ENCODE peak calls at places on chromosomes 6 and 20, in eight cellular contexts. X, H, E, B, I, U, A and W are unnamed samples.

GRCh38 chr6:133505680-133506079 is 264.5 kb downstream of the EYA4 start:
- DNase-seq in X (no peak), H (no peak), E (no peak), B (no peak), I (no peak), U (no peak), A (no peak), W (no peak)

GRCh38 chr6:166602928-166603690 is 16.6 kb upstream of the RAMACL start:
- DNase-seq in X (no peak), H (no peak), E (no peak), B (no peak), I (no peak), U (no peak), A (no peak), W (no peak)

GRCh38 chr20:33334111-33334510 is 51.1 kb downstream of the BPIFB1 start:
- DNase-seq in X (no peak), H (no peak), E (no peak), B (no peak), I (no peak), U (no peak), A (no peak), W (no peak)

GRCh38 chr20:35283441-35284266 is 918 bp downstream of the EIF6 start:
- DNase-seq in X (no peak), H (no peak), E (no peak), B (peak), I (no peak), U (no peak), A (no peak), W (no peak)

GRCh38 chr20:20731945-20732296 is 19.5 kb upstream of the RALGAPA2 start:
- DNase-seq in X (no peak), H (no peak), E (no peak), B (no peak), I (no peak), U (no peak), A (no peak), W (no peak)

GRCh38 chr6:11525468-11526155 is 11.9 kb upstream of the TMEM170B start:
- DNase-seq in X (no peak), H (peak), E (no peak), B (peak), I (peak), U (no peak), A (no peak), W (peak)

GRCh38 chr6:45438849-45439406 is 61.2 kb upstream of the SUPT3H start:
- DNase-seq in X (no peak), H (peak), E (no peak), B (no peak), I (no peak), U (peak), A (no peak), W (no peak)

GRCh38 chr6:110285306-110286060 is 72.7 kb downstream of the METTL24 start:
- DNase-seq in X (no peak), H (no peak), E (no peak), B (peak), I (no peak), U (no peak), A (no peak), W (no peak)

GRCh38 chr6:35552285-35552917 is 39.7 kb upstream of the TULP1 start:
- DNase-seq in X (peak), H (peak), E (peak), B (peak), I (no peak), U (peak), A (peak), W (no peak)

GRCh38 chr6:29025927-29026585 is 18.9 kb downstream of the OR2W1 start:
- DNase-seq in X (no peak), H (no peak), E (no peak), B (no peak), I (no peak), U (no peak), A (no peak), W (no peak)

GRCh38 chr6:40999498-41000070 is 39.4 kb downstream of the UNC5CL start:
- DNase-seq in X (no peak), H (peak), E (peak), B (peak), I (peak), U (peak), A (peak), W (no peak)

GRCh38 chr6:31717499-31718222 is 2.5 kb downstream of the LY6G6D start:
- DNase-seq in X (no peak), H (no peak), E (no peak), B (no peak), I (no peak), U (no peak), A (no peak), W (no peak)

GRCh38 chr6:161837854-161838253 is 564.0 kb upstream of the AGPAT4 start:
- DNase-seq in X (no peak), H (peak), E (no peak), B (no peak), I (no peak), U (no peak), A (no peak), W (no peak)

GRCh38 chr6:11354019-11354418 is 121.6 kb upstream of the NEDD9 start:
- DNase-seq in X (peak), H (peak), E (no peak), B (no peak), I (peak), U (no peak), A (no peak), W (no peak)

GRCh38 chr6:143578054-143578453 is 66.5 kb upstream of the FUCA2 start:
- DNase-seq in X (no peak), H (no peak), E (no peak), B (no peak), I (no peak), U (no peak), A (no peak), W (no peak)

GRCh38 chr6:110039996-110040383 is 61.9 kb downstream of the GPR6 start:
- DNase-seq in X (peak), H (peak), E (peak), B (peak), I (no peak), U (peak), A (no peak), W (no peak)

GRCh38 chr6:138106665-138107077 is 548 bp downstream of the PERP start:
- DNase-seq in X (no peak), H (peak), E (no peak), B (no peak), I (no peak), U (no peak), A (no peak), W (no peak)
- H3K27ac ChIP-seq in X (no peak), H (peak), E (peak), B (peak), I (peak), U (peak), A (peak), W (no peak)

DNA sequence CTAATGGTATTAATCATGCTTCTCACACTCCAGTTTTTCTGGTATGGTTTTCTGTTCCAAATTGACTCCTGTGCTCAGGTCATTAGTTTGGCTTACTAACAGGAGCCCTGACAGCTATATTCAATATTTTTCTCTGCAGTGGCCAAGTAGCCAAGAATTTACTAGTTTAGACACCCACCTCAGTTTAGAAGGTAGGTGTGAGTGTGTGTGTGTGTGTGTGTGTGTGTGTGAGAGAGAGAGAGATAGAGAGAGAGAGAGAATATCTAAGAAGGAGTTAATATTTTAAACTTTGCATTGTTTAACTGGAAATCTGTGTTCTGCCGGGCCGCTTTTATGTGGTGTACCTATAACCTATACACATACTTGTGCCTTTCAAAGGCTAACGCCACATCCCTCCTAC is 18.5 kb downstream of the JARID2 start:
- DNase-seq in X (no peak), H (no peak), E (no peak), B (no peak), I (no peak), U (no peak), A (no peak), W (no peak)
- H3K27ac ChIP-seq in X (no peak), H (no peak), E (no peak), B (no peak), I (no peak), U (no peak), A (peak), W (peak)

DNA sequence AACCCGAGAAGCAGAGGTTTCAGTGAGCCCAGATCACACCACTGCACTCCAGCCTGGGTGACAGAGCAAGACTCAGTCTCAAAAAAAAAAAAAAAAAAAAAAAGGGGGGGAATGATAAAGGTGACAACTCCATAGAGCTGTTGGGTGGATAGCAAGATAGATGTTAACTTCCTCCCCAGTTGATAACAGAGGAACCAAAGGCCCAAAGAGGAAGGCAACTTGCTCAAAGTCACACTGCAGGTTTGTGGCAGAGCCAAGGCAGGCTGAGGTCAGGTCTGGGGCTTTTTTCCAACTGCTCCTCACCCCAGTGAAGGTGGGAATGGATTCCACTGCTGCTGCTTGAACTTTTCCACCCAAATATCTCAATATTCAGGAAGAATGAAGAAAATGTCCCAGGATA is 26.7 kb downstream of the HCK start:
- DNase-seq in X (no peak), H (no peak), E (no peak), B (no peak), I (no peak), U (no peak), A (no peak), W (no peak)
- H3K27ac ChIP-seq in X (no peak), H (no peak), E (no peak), B (no peak), I (no peak), U (no peak), A (no peak), W (no peak)

DNA sequence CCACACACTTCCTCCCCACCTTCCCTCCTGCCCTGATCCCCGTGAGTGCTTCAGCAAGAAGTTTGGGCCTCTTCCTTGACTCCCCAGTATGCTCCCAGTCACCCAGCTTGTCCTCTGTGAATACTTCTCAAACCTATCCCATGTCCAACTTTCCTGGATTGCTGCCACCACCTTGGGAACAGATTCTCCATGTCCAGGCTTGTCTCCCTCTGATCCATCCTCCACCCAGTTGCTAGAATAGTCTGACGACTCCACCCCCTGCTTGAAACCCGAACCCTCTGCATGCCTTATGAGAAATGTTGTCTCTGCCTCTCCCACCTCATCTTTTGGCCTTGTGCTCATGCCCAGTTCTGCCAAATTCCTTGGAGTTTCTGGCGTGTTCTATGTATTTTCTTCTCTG is 108.0 kb downstream of the PPP1R14C start:
- DNase-seq in X (no peak), H (peak), E (no peak), B (no peak), I (peak), U (no peak), A (no peak), W (no peak)
- H3K27ac ChIP-seq in X (no peak), H (no peak), E (no peak), B (no peak), I (no peak), U (no peak), A (no peak), W (no peak)

GRCh38 chr6:33183071-33183683 is 9.1 kb downstream of the COL11A2 start:
- DNase-seq in X (no peak), H (no peak), E (no peak), B (no peak), I (no peak), U (no peak), A (no peak), W (no peak)
- H3K27ac ChIP-seq in X (no peak), H (no peak), E (no peak), B (no peak), I (no peak), U (no peak), A (no peak), W (no peak)

GRCh38 chr6:136643850-136644596 is 93.8 kb upstream of the MAP7 start:
- DNase-seq in X (peak), H (peak), E (peak), B (peak), I (peak), U (peak), A (peak), W (peak)
- H3K27ac ChIP-seq in X (no peak), H (peak), E (peak), B (no peak), I (peak), U (no peak), A (peak), W (no peak)

DNA sequence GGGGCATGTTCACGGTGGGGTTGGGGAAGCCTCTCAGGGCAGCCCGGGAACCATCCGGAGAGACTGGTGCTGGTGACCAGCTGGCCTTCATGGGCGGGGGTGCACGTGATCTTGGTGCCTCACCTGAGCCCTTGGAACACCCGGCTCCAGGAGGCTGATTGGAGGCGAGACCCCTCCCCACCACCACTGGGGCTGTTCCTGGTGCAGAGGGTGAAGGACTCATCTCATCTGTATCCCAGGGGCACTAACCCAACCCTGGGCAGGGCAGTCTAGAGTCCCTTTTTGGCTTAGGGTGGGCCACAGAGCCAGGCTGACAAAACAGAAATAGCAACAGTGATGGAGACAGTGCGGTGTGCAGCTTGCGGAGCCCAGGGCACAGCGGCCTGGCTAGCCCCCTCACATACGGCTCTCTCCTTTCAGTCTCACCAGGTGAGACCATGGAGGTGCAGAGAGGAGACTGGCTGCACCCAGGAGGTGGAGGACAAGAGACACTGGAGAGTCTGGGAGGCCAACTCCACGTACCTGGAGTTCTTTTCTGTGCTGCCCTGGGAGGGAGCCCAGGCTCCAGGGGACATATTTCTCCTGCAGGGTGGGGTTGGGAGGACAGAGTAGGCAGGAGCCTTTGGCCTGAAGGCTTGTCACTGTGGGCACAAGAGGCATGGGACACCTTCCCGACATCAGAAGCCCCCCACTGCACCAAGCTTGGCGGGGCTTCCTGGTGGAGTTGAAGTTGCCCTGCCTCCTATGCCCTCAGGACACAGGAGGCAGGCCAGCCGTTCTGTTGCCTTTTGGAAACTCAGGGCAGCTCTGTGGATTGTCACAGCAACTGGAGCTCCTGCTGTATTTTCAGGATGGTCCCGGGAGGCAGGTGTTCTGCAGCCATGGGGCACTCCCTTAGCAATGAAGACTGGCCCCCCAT is 106.0 kb downstream of the SYCP2 start:
- DNase-seq in X (no peak), H (no peak), E (peak), B (peak), I (no peak), U (no peak), A (no peak), W (no peak)
- H3K27ac ChIP-seq in X (no peak), H (no peak), E (no peak), B (peak), I (no peak), U (no peak), A (no peak), W (no peak)

DNA sequence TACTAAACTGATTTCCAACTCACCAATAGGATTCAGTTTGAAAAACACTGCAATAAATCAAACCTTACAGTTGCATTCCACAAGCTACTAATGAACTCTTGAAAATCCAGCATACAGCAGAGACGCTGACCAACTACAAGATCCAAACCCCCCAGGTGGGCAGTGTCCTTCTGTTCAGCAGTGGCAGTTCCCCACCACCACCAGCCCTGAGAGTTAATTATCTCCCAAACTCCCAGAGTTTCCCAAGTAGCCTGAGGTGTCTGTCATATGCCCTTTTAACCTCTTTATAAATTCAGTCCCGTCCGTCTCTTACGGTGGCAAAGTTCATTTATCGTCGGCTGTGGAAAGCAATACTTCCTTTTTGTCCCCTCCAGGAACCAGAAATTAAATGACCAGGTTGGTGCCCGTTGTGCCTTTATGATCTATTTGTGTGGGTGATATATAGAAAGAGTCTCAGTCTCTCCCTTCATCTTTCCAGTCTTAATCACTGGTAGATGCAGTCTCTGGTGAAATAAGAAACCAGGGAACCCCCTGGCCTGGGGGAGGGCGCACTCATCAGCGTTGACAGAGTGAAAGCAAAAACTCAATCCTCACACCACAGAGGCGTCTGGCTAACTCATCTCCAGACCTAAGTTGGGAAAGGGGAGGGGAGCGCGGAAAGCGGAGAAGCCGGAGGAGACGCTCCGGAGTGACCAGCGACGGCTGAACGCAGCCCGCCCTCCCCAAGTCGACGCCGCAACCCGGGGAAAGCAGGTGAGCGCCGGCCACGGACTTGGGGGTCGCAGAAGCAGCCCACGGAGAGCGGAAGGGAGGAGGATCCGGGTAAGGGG is 717 bp downstream of the MRPL14 start:
- DNase-seq in X (peak), H (peak), E (peak), B (peak), I (peak), U (no peak), A (no peak), W (no peak)
- H3K27ac ChIP-seq in X (peak), H (peak), E (peak), B (peak), I (peak), U (peak), A (peak), W (peak)

GRCh38 chr6:169230923-169231789 is 22.5 kb downstream of the THBS2 start:
- DNase-seq in X (no peak), H (no peak), E (peak), B (no peak), I (peak), U (no peak), A (no peak), W (no peak)
- H3K27ac ChIP-seq in X (no peak), H (no peak), E (no peak), B (no peak), I (peak), U (no peak), A (no peak), W (peak)